ENCODE peak calls at places on chromosomes 13 and 19, in seven cellular contexts. One of them, this sample, is unnamed. For H3K36me3, the result is how much of the 10 kb centered on the place peaks cover.

GRCh38 chr13:98539655-98540054 is 37.3 kb downstream of the STK24 start:
- DNase-seq in SK-N-SH: no peak
- DNase-seq in HepG2: no peak
- DNase-seq in GM12878: no peak
- DNase-seq in H1: no peak
- DNase-seq in K562: no peak
- DNase-seq in HCT116: no peak
- DNase-seq in this sample: no peak

GRCh38 chr19:3175761-3176714 is 2.5 kb upstream of the S1PR4 start:
- DNase-seq in H1: no peak
- DNase-seq in HepG2: no peak
- DNase-seq in SK-N-SH: no peak
- DNase-seq in GM12878: peak
- DNase-seq in K562: no peak
- DNase-seq in HCT116: peak
- DNase-seq in this sample: no peak

GRCh38 chr13:31444266-31444862 is 244.6 kb downstream of the B3GLCT start:
- DNase-seq in GM12878: no peak
- DNase-seq in K562: no peak
- DNase-seq in SK-N-SH: no peak
- DNase-seq in H1: no peak
- DNase-seq in HCT116: no peak
- DNase-seq in HepG2: no peak
- DNase-seq in this sample: no peak

GRCh38 chr19:10227215-10227971 is 3.7 kb downstream of the S1PR2 start:
- DNase-seq in GM12878: no peak
- DNase-seq in SK-N-SH: peak
- DNase-seq in HCT116: no peak
- DNase-seq in H1: no peak
- DNase-seq in K562: peak
- DNase-seq in HepG2: no peak
- DNase-seq in this sample: no peak

GRCh38 chr19:39410620-39411005 is 1.9 kb upstream of the PLEKHG2 start:
- DNase-seq in GM12878: no peak
- DNase-seq in SK-N-SH: no peak
- DNase-seq in H1: no peak
- DNase-seq in HCT116: no peak
- DNase-seq in HepG2: no peak
- DNase-seq in K562: no peak
- DNase-seq in this sample: no peak

GRCh38 chr13:52345048-52345447 is 60.9 kb downstream of the THSD1 start:
- DNase-seq in HCT116: no peak
- DNase-seq in H1: no peak
- DNase-seq in SK-N-SH: no peak
- DNase-seq in K562: no peak
- DNase-seq in HepG2: no peak
- DNase-seq in GM12878: no peak
- DNase-seq in this sample: no peak

GRCh38 chr13:45384474-45385174 is 33.5 kb downstream of the SLC25A30 start:
- DNase-seq in GM12878: no peak
- DNase-seq in K562: no peak
- DNase-seq in HepG2: no peak
- DNase-seq in H1: no peak
- DNase-seq in HCT116: no peak
- DNase-seq in SK-N-SH: no peak
- DNase-seq in this sample: no peak

GRCh38 chr19:48348737-48349136 is 15.0 kb downstream of the TMEM143 start:
- DNase-seq in GM12878: no peak
- DNase-seq in H1: no peak
- DNase-seq in K562: no peak
- DNase-seq in HCT116: no peak
- DNase-seq in SK-N-SH: no peak
- DNase-seq in HepG2: no peak
- DNase-seq in this sample: no peak

GRCh38 chr13:99923877-99924582 is 47.5 kb downstream of the ZIC5 start:
- DNase-seq in SK-N-SH: no peak
- DNase-seq in GM12878: no peak
- DNase-seq in HCT116: no peak
- DNase-seq in HepG2: no peak
- DNase-seq in H1: no peak
- DNase-seq in K562: no peak
- DNase-seq in this sample: no peak

GRCh38 chr19:38337360-38337653 is 1.7 kb downstream of the CATSPERG start:
- DNase-seq in HCT116: no peak
- DNase-seq in SK-N-SH: peak
- DNase-seq in GM12878: no peak
- DNase-seq in HepG2: peak
- DNase-seq in H1: no peak
- DNase-seq in K562: no peak
- DNase-seq in this sample: no peak
- TF ChIP-seq YY1 in HCT116: no peak
- TF ChIP-seq YY1 in SK-N-SH: no peak
- TF ChIP-seq YY1 in GM12878: no peak
- TF ChIP-seq YY1 in HepG2: no peak
- TF ChIP-seq YY1 in H1: no peak
- TF ChIP-seq YY1 in K562: no peak
- TF ChIP-seq YY1 in this sample: no peak

GRCh38 chr19:6227156-6227940 is 52.4 kb downstream of the MLLT1 start:
- DNase-seq in GM12878: no peak
- DNase-seq in SK-N-SH: peak
- DNase-seq in K562: no peak
- DNase-seq in HepG2: no peak
- DNase-seq in H1: no peak
- DNase-seq in HCT116: no peak
- DNase-seq in this sample: no peak

GRCh38 chr19:6225232-6225635 is 54.5 kb downstream of the MLLT1 start:
- DNase-seq in H1: no peak
- DNase-seq in GM12878: no peak
- DNase-seq in K562: no peak
- DNase-seq in HCT116: no peak
- DNase-seq in SK-N-SH: no peak
- DNase-seq in HepG2: no peak
- DNase-seq in this sample: no peak

GRCh38 chr19:6226444-6227155 is 53.2 kb downstream of the MLLT1 start:
- DNase-seq in GM12878: no peak
- DNase-seq in HepG2: no peak
- DNase-seq in H1: no peak
- DNase-seq in SK-N-SH: peak
- DNase-seq in HCT116: no peak
- DNase-seq in K562: no peak
- DNase-seq in this sample: no peak

GRCh38 chr19:6224308-6224675 is 55.5 kb downstream of the MLLT1 start:
- DNase-seq in GM12878: no peak
- DNase-seq in HCT116: no peak
- DNase-seq in SK-N-SH: no peak
- DNase-seq in K562: no peak
- DNase-seq in H1: no peak
- DNase-seq in HepG2: no peak
- DNase-seq in this sample: no peak

DNA sequence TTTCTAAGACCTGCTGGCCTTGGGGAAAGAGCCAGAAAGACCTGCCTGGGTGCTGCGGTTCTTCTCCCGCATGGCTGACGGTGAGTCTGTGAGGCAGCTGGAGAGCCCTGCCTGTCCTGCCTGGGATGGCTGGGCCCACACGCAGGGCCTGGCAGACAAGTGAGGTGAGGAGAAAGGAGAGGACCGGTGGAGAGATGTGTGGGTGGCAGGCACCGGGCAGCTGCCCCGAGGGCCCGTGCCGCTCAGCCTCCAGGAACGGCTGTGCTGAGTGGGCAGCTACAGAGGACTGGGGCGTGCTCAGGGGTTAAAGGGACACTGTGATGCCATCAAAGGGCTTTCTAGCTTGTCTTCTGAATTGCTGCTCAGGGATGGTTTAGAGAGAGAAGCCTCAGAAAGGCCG is 53.8 kb downstream of the MLLT1 start:
- DNase-seq in GM12878: no peak
- DNase-seq in K562: no peak
- DNase-seq in HCT116: no peak
- DNase-seq in H1: no peak
- DNase-seq in SK-N-SH: no peak
- DNase-seq in HepG2: no peak
- DNase-seq in this sample: no peak
- H3K36me3 ChIP-seq in GM12878: under half
- H3K36me3 ChIP-seq in K562: half or more
- H3K36me3 ChIP-seq in HCT116: under half
- H3K36me3 ChIP-seq in H1: under half
- H3K36me3 ChIP-seq in SK-N-SH: under half
- H3K36me3 ChIP-seq in HepG2: under half
- H3K36me3 ChIP-seq in this sample: half or more

DNA sequence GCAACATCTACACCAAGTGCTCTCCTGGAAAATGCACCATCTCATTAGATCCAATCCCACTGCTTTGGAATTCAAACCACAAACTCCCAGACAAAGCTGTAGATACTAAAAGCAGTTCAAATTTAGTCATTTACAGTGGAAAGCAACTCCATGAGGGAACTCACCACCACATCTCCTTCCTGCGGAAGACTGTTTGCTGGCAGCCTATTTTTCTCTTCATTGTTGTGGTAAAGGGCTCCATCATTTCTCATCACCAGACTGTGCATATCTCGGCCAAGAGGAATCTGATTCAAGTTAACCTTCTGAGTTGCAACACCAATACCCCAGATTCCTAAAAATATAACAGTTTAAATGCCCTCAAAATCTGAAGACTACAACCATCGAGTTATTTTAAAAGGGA is 8.4 kb downstream of the SPRYD7 start:
- DNase-seq in GM12878: no peak
- DNase-seq in H1: no peak
- DNase-seq in K562: no peak
- DNase-seq in HepG2: no peak
- DNase-seq in HCT116: no peak
- DNase-seq in SK-N-SH: no peak
- DNase-seq in this sample: no peak
- TF ChIP-seq YY1 in GM12878: no peak
- TF ChIP-seq YY1 in H1: no peak
- TF ChIP-seq YY1 in K562: no peak
- TF ChIP-seq YY1 in HepG2: no peak
- TF ChIP-seq YY1 in HCT116: no peak
- TF ChIP-seq YY1 in SK-N-SH: no peak
- TF ChIP-seq YY1 in this sample: no peak

GRCh38 chr19:49652723-49653465 is 10.9 kb downstream of the SCAF1 start:
- DNase-seq in HCT116: no peak
- DNase-seq in H1: no peak
- DNase-seq in HepG2: no peak
- DNase-seq in SK-N-SH: no peak
- DNase-seq in GM12878: no peak
- DNase-seq in K562: no peak
- DNase-seq in this sample: no peak

GRCh38 chr19:49654581-49654980 is 11.1 kb downstream of the IRF3 start:
- DNase-seq in GM12878: no peak
- DNase-seq in HCT116: no peak
- DNase-seq in K562: no peak
- DNase-seq in HepG2: no peak
- DNase-seq in SK-N-SH: no peak
- DNase-seq in H1: no peak
- DNase-seq in this sample: no peak

GRCh38 chr19:49653466-49653806 is 11.4 kb downstream of the SCAF1 start:
- DNase-seq in HepG2: no peak
- DNase-seq in HCT116: no peak
- DNase-seq in H1: no peak
- DNase-seq in SK-N-SH: no peak
- DNase-seq in K562: no peak
- DNase-seq in GM12878: no peak
- DNase-seq in this sample: no peak

GRCh38 chr19:49651871-49652722 is 10.1 kb downstream of the SCAF1 start:
- DNase-seq in GM12878: no peak
- DNase-seq in HCT116: no peak
- DNase-seq in SK-N-SH: no peak
- DNase-seq in K562: no peak
- DNase-seq in H1: no peak
- DNase-seq in HepG2: no peak
- DNase-seq in this sample: no peak

DNA sequence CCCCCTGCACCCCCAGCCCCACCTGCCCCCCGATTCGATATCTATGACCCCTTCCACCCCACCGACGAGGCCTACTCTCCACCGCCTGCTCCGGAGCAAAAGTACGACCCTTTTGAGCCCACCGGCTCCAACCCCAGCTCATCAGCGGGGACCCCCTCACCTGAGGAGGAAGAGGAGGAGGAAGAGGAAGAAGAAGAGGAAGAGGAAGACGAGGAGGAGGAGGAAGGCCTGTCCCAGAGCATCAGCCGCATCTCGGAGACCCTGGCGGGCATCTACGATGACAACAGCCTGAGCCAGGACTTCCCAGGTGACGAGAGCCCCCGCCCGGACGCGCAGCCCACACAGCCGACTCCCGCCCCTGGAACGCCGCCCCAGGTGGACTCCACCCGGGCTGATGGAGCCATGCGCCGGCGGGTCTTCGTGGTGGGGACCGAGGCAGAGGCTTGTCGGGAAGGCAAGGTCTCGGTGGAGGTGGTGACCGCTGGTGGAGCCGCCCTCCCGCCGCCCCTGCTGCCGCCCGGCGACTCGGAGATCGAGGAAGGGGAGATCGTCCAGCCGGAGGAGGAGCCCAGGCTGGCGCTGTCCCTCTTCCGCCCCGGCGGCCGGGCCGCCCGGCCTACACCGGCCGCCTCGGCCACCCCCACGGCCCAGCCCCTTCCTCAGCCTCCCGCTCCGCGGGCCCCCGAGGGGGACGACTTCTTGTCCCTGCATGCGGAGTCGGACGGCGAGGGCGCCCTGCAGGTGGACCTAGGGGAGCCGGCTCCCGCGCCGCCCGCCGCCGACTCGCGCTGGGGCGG is 9.2 kb downstream of the SCAF1 start:
- DNase-seq in GM12878: no peak
- DNase-seq in HCT116: no peak
- DNase-seq in K562: no peak
- DNase-seq in HepG2: no peak
- DNase-seq in H1: no peak
- DNase-seq in SK-N-SH: no peak
- DNase-seq in this sample: no peak
- H3K36me3 ChIP-seq in GM12878: under half
- H3K36me3 ChIP-seq in HCT116: under half
- H3K36me3 ChIP-seq in K562: half or more
- H3K36me3 ChIP-seq in HepG2: under half
- H3K36me3 ChIP-seq in H1: under half
- H3K36me3 ChIP-seq in SK-N-SH: under half
- H3K36me3 ChIP-seq in this sample: half or more